ENCODE peak calls at places on chromosome 7, in six cellular contexts. R is Peyer's patch, X is mesenchymal stem cell, S is H9, H is upper lobe of right lung, M is cardiac muscle cell. N is an unnamed sample.

GRCh38 chr7:77904252-77904651 is 105.7 kb downstream of the PHTF2 start:
- DNase-seq in R (no peak), H (no peak), X (no peak), M (no peak), S (no peak), N (no peak)

GRCh38 chr7:40535678-40536077 is 400.9 kb downstream of the SUGCT start:
- DNase-seq in S (no peak), R (no peak), X (no peak), M (no peak), H (no peak), N (no peak)

GRCh38 chr7:21426286-21426957 is 1.5 kb upstream of the SP4 start:
- DNase-seq in R (no peak), H (no peak), M (no peak), X (no peak), S (peak), N (no peak)

GRCh38 chr7:67423058-67423457 is 426.4 kb downstream of the TYW1 start:
- DNase-seq in H (no peak), X (no peak), R (no peak), M (no peak), S (no peak), N (no peak)

GRCh38 chr7:11833431-11833830 is 1.4 kb upstream of the THSD7A start:
- DNase-seq in H (no peak), X (no peak), M (no peak), R (no peak), S (no peak), N (no peak)

GRCh38 chr7:106283831-106284515 is 810 bp downstream of the NAMPT start:
- DNase-seq in H (peak), S (no peak), M (peak), R (peak), X (peak), N (no peak)

GRCh38 chr7:30559566-30559965 is 35.1 kb upstream of the GARS1 start:
- DNase-seq in S (no peak), X (peak), R (no peak), H (no peak), M (no peak), N (no peak)

GRCh38 chr7:1787241-1787640 is 117.2 kb downstream of the ELFN1 start:
- DNase-seq in H (peak), M (no peak), S (no peak), X (no peak), R (no peak), N (no peak)

GRCh38 chr7:7924303-7924702 is 44.3 kb upstream of the GLCCI1 start:
- DNase-seq in X (no peak), M (no peak), H (no peak), S (no peak), R (no peak), N (no peak)

GRCh38 chr7:131325179-131325840 is 2.4 kb upstream of the MKLN1 start:
- DNase-seq in X (peak), R (no peak), H (no peak), M (no peak), S (no peak), N (no peak)

GRCh38 chr7:73740771-73741170 is 2.2 kb upstream of the ABHD11 start:
- DNase-seq in M (no peak), S (peak), R (no peak), X (no peak), H (no peak), N (no peak)

GRCh38 chr7:22713463-22713862 is 13.5 kb upstream of the IL6 start:
- DNase-seq in X (no peak), H (no peak), M (no peak), S (no peak), R (no peak), N (no peak)

GRCh38 chr7:43906327-43907010 is at the start of gene URGCP:
- DNase-seq in H (peak), X (peak), M (peak), R (peak), S (peak), N (no peak)

GRCh38 chr7:42522227-42522991 is 285.4 kb upstream of the GLI3 start:
- DNase-seq in X (peak), H (no peak), M (peak), R (no peak), S (peak), N (no peak)

GRCh38 chr7:130278892-130279690 is 12.4 kb downstream of the CPA2 start:
- DNase-seq in M (no peak), H (no peak), X (peak), S (no peak), R (no peak), N (no peak)

GRCh38 chr7:73824986-73825385 is 5.8 kb upstream of the CLDN4 start:
- DNase-seq in M (no peak), X (no peak), S (no peak), H (peak), R (no peak), N (no peak)

GRCh38 chr7:1924185-1924817 is 254.2 kb downstream of the ELFN1 start:
- DNase-seq in X (peak), M (no peak), S (no peak), R (no peak), H (no peak), N (no peak)

GRCh38 chr7:55074008-55074499 is 55.2 kb downstream of the EGFR start:
- DNase-seq in M (no peak), S (peak), H (no peak), X (peak), R (peak), N (peak)

GRCh38 chr7:23470290-23471089 is at the start of gene IGF2BP3:
- DNase-seq in S (peak), X (peak), R (no peak), H (no peak), M (peak), N (peak)

GRCh38 chr7:110534241-110534931 is 556.5 kb upstream of the LRRN3 start:
- DNase-seq in M (peak), R (no peak), S (no peak), X (peak), H (no peak), N (peak)

GRCh38 chr7:89926721-89927120 is 227.5 kb upstream of the STEAP1 start:
- DNase-seq in H (no peak), M (peak), S (no peak), X (no peak), R (no peak), N (no peak)

GRCh38 chr7:24905996-24906770 is 73.8 kb downstream of the OSBPL3 start:
- DNase-seq in X (no peak), R (no peak), M (no peak), S (no peak), H (no peak), N (peak)

GRCh38 chr7:137331378-137331777 is 12.2 kb downstream of the PTN start:
- DNase-seq in X (no peak), H (no peak), M (no peak), R (no peak), S (no peak), N (no peak)

GRCh38 chr7:114720725-114721124 is 201.2 kb upstream of the MDFIC start:
- DNase-seq in H (no peak), S (no peak), R (no peak), M (no peak), X (no peak), N (no peak)

GRCh38 chr7:77469927-77470326 is 53.8 kb upstream of the GSAP start:
- DNase-seq in R (no peak), X (no peak), S (no peak), H (no peak), M (no peak), N (no peak)

GRCh38 chr7:924541-925231 is 29.8 kb downstream of the ADAP1 start:
- DNase-seq in R (peak), M (no peak), H (peak), S (no peak), X (no peak), N (no peak)

GRCh38 chr7:145036592-145037386 is 200.9 kb upstream of the TPK1 start:
- DNase-seq in M (peak), X (peak), H (peak), R (no peak), S (peak), N (peak)

GRCh38 chr7:69732203-69732602 is 133.9 kb downstream of the AUTS2 start:
- DNase-seq in S (no peak), H (no peak), R (no peak), M (no peak), X (no peak), N (peak)

GRCh38 chr7:13050703-13051102 is 363.3 kb downstream of the ARL4A start:
- DNase-seq in H (no peak), X (peak), M (no peak), S (no peak), R (no peak), N (no peak)
- H3K27ac ChIP-seq in H (no peak), X (no peak), M (no peak), S (no peak), R (no peak), N (no peak)

GRCh38 chr7:116232402-116232749 is 22.0 kb downstream of the TES start:
- DNase-seq in R (no peak), H (no peak), M (no peak), S (no peak), X (peak), N (no peak)
- H3K27ac ChIP-seq in R (peak), H (no peak), M (no peak), S (no peak), X (no peak), N (peak)

DNA sequence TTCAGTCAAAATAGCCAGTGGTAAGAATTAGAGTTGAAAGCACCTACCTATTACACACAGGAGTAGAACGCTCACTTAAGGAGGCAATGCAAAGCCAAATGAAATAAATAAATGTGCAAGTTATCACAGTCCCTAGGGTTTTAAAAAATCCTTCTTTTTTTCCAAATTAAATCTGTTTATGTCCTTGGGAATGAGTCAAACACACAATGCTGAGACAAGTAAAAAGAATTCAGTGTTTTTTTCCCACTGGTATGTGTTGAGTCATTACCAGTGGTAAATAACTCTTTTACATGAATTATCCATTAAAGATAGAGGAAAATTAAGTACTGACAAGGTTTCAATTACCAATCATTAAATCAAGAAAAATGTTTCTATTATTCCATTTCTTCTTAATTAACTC is 438.6 kb downstream of the TNS3 start:
- DNase-seq in H (no peak), M (no peak), R (no peak), X (peak), S (no peak), N (no peak)
- H3K27ac ChIP-seq in H (no peak), M (no peak), R (no peak), X (no peak), S (no peak), N (no peak)

GRCh38 chr7:150951181-150951520 is 27.0 kb downstream of the KCNH2 start:
- DNase-seq in X (no peak), M (no peak), H (peak), R (no peak), S (no peak), N (no peak)

GRCh38 chr7:150950496-150951180 is 27.5 kb downstream of the KCNH2 start:
- DNase-seq in M (no peak), S (no peak), H (peak), R (no peak), X (no peak), N (no peak)

GRCh38 chr7:150951521-150951920 is 26.6 kb downstream of the KCNH2 start:
- DNase-seq in H (peak), X (no peak), R (no peak), S (no peak), M (no peak), N (no peak)

GRCh38 chr7:150953061-150953997 is 24.8 kb downstream of the KCNH2 start:
- DNase-seq in X (no peak), H (no peak), S (no peak), R (no peak), M (no peak), N (no peak)

GRCh38 chr7:150952331-150953050 is 25.6 kb downstream of the KCNH2 start:
- DNase-seq in R (no peak), H (no peak), M (no peak), X (no peak), S (no peak), N (no peak)
- H3K27ac ChIP-seq in R (no peak), H (no peak), M (no peak), X (no peak), S (no peak), N (no peak)

GRCh38 chr7:84700563-84701370 is 486.1 kb downstream of the SEMA3D start:
- DNase-seq in M (no peak), S (no peak), R (no peak), X (no peak), H (no peak), N (no peak)
- H3K27ac ChIP-seq in M (no peak), S (no peak), R (no peak), X (no peak), H (no peak), N (no peak)

GRCh38 chr7:66419210-66419609 is 209.5 kb upstream of the KCTD7 start:
- DNase-seq in S (no peak), M (no peak), R (no peak), X (no peak), H (no peak), N (no peak)

GRCh38 chr7:66415659-66416265 is 210.6 kb downstream of the TPST1 start:
- DNase-seq in H (no peak), X (peak), S (no peak), M (no peak), R (no peak), N (no peak)

GRCh38 chr7:66418537-66418936 is 210.1 kb upstream of the KCTD7 start:
- DNase-seq in X (no peak), R (no peak), S (no peak), M (no peak), H (no peak), N (no peak)

GRCh38 chr7:66409493-66409892 is 204.4 kb downstream of the TPST1 start:
- DNase-seq in H (no peak), M (no peak), S (no peak), X (no peak), R (no peak), N (peak)

DNA sequence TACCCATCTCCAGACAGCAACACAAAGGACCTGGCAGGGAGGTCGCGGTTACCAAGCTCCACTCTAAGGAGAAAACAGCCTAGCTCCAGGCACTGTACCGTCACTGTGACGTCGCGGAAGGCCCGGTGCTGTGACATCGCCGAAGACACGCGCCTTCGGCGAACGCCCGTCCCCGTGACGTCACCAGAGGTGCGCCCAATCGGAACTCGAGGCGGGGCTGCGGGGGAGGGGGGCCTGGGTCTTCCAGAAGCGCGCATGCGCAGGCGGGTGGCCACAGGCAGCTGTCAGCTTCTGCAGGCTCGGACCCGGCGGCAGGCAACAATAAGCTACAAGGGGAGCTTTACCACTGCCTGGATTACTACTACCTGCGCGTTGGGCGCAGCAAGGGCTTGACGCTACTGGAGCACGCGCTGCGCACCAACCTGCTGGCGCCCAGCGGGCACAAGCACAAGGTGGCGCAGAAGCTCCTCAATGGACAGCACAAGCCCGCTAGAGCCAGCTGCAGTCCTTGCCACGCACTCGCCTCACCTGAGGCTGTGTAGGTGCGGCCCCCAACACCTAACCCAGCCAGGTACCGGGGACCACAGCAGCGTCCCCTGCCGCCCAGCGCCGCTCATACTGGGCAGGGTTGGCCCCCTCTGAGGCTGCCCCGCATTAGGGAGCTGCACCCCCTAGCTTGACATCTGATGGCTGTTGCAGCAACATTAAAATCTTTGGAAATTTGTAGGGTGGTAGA is 208.4 kb downstream of the TPST1 start:
- DNase-seq in S (peak), M (peak), X (peak), R (peak), H (peak), N (no peak)
- H3K27ac ChIP-seq in S (no peak), M (no peak), X (no peak), R (peak), H (no peak), N (no peak)

GRCh38 chr7:94216944-94217461 is 177.7 kb upstream of the COL1A2 start:
- DNase-seq in M (no peak), S (no peak), H (no peak), R (no peak), X (peak), N (no peak)

GRCh38 chr7:94206295-94206694 is 188.4 kb upstream of the COL1A2 start:
- DNase-seq in R (no peak), X (no peak), M (no peak), H (no peak), S (no peak), N (no peak)

GRCh38 chr7:94212160-94212559 is 182.5 kb upstream of the COL1A2 start:
- DNase-seq in M (peak), X (no peak), R (no peak), S (no peak), H (no peak), N (no peak)
- H3K27ac ChIP-seq in M (no peak), X (no peak), R (no peak), S (no peak), H (no peak), N (no peak)